ENCODE peak calls at places on chromosomes 3 and 15, in ten cellular contexts. X is psoas muscle, H is transverse colon, U is astrocyte of the spinal cord, E is GM12878, R is chondrocyte, T is MCF 10A, B is stomach, P is mucosa of descending colon, N is GM06990. Y is an unnamed sample.

GRCh38 chr3:99940350-99940749 is 122.7 kb downstream of the CMSS1 start:
- DNase-seq in X (no peak), H (no peak), U (no peak), E (no peak), R (no peak), T (no peak), B (no peak), P (no peak), N (no peak), Y (no peak)

GRCh38 chr3:125045965-125046364 is 9.8 kb downstream of the HEG1 start:
- DNase-seq in X (no peak), H (no peak), U (peak; percentile 87), E (no peak), R (no peak), T (peak; percentile 31), B (no peak), P (no peak), N (no peak), Y (peak; percentile 37)

GRCh38 chr3:160038862-160039562 is 50.4 kb downstream of the IL12A start:
- DNase-seq in X (peak; percentile 50), H (no peak), U (no peak), E (no peak), R (no peak), T (no peak), B (peak; percentile 65), P (no peak), N (peak; percentile 31), Y (no peak)

GRCh38 chr3:127159547-127159946 is 33.4 kb upstream of the PRR23E start:
- DNase-seq in X (no peak), H (no peak), U (no peak), E (no peak), R (no peak), T (no peak), B (no peak), P (no peak), N (no peak), Y (no peak)

GRCh38 chr15:55588070-55588817 is at the start of gene PYGO1:
- DNase-seq in X (peak; percentile 83), H (peak; percentile 19), U (peak; percentile 74), E (no peak), R (peak; percentile 93), T (peak; percentile 64), B (peak; percentile 48), P (peak; percentile 38), N (peak; percentile 26), Y (peak; percentile 22)

GRCh38 chr3:109559389-109559788 is 222.0 kb upstream of the DPPA4 start:
- DNase-seq in X (no peak), H (no peak), U (no peak), E (no peak), R (no peak), T (no peak), B (no peak), P (no peak), N (no peak), Y (no peak)

GRCh38 chr15:92819312-92820232 is 80.6 kb upstream of the CHD2 start:
- DNase-seq in X (no peak), H (no peak), U (peak; percentile 32), E (no peak), R (no peak), T (peak; percentile 32), B (no peak), P (no peak), N (no peak), Y (no peak)

GRCh38 chr15:75058127-75058905 is 34.9 kb downstream of the PPCDC start:
- DNase-seq in X (no peak), H (no peak), U (no peak), E (no peak), R (no peak), T (peak; percentile 43), B (no peak), P (no peak), N (no peak), Y (no peak)

GRCh38 chr3:66001626-66002025 is 37.1 kb downstream of the MAGI1 start:
- DNase-seq in X (no peak), H (no peak), U (no peak), E (no peak), R (no peak), T (no peak), B (no peak), P (no peak), N (no peak), Y (no peak)

GRCh38 chr3:21920431-21920830 is 169.4 kb upstream of the ZNF385D start:
- DNase-seq in X (no peak), H (no peak), U (peak; percentile 80), E (no peak), R (no peak), T (peak; percentile 65), B (no peak), P (no peak), N (no peak), Y (peak; percentile 60)

GRCh38 chr3:71369733-71370391 is 213.7 kb downstream of the FOXP1 start:
- DNase-seq in X (no peak), H (no peak), U (peak; percentile 69), E (no peak), R (no peak), T (peak; percentile 11), B (no peak), P (no peak), N (no peak), Y (peak; percentile 39)

GRCh38 chr15:32683906-32684584 is 33.8 kb upstream of the GREM1 start:
- DNase-seq in X (no peak), H (no peak), U (peak; percentile 95), E (no peak), R (no peak), T (peak; percentile 94), B (no peak), P (no peak), N (no peak), Y (peak; percentile 86)

GRCh38 chr15:88939486-88939806 is 26.3 kb upstream of the MFGE8 start:
- DNase-seq in X (no peak), H (no peak), U (no peak), E (no peak), R (no peak), T (no peak), B (no peak), P (no peak), N (no peak), Y (no peak)

GRCh38 chr3:190222916-190223315 is 99.3 kb downstream of the CLDN1 start:
- DNase-seq in X (no peak), H (no peak), U (no peak), E (no peak), R (no peak), T (no peak), B (no peak), P (no peak), N (no peak), Y (no peak)

GRCh38 chr15:50241684-50242450 is 23.7 kb downstream of the HDC start:
- DNase-seq in X (no peak), H (no peak), U (no peak), E (no peak), R (no peak), T (no peak), B (no peak), P (no peak), N (no peak), Y (no peak)

GRCh38 chr15:100559330-100559729 is 30.6 kb upstream of the CERS3 start:
- DNase-seq in X (peak; percentile 71), H (peak; percentile 21), U (peak; percentile 5), E (no peak), R (no peak), T (peak; percentile 62), B (peak; percentile 28), P (no peak), N (no peak), Y (peak; percentile 49)

GRCh38 chr3:129836381-129837056 is 57.0 kb downstream of the TMCC1 start:
- DNase-seq in X (no peak), H (no peak), U (no peak), E (no peak), R (no peak), T (no peak), B (no peak), P (no peak), N (no peak), Y (no peak)

DNA sequence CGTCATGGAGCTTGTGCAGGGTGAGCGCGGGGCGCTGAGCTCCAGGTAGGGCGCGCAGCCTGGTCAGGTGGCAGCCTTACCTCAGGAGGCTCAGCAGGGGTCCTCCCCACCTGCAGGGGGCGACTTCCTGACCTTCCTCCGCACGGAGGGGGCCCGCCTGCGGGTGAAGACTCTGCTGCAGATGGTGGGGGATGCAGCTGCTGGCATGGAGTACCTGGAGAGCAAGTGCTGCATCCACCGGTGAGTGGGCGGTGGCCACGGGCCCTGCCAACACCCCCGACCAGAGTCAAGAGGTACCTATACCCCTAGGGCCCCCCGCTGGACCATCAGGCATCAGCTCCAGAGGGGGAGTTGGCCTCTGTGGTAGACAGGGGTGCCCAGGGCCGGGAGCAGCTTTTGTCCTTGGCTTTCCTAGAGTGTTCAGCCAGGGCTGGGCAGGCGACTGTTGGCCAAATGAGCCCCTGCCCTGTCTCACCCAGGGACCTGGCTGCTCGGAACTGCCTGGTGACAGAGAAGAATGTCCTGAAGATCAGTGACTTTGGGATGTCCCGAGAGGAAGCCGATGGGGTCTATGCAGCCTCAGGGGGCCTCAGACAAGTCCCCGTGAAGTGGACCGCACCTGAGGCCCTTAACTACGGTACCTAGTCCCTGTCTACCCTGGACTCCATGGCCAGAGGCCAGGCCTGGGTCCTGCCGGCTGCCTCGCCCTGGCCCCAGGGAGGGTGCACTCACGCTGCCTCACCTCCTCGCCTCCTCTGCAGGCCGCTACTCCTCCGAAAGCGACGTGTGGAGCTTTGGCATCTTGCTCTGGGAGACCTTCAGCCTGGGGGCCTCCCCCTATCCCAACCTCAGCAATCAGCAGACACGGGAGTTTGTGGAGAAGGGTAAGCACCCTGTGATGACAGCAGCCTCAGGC is 9.1 kb downstream of the FES start:
- DNase-seq in X (no peak), H (no peak), U (no peak), E (no peak), R (peak; percentile 92), T (no peak), B (no peak), P (no peak), N (no peak), Y (no peak)
- TF ChIP-seq CTCF in X (no peak), H (no peak), U (no peak), E (no peak), R (peak; percentile 29), T (peak; percentile 12), B (no peak), P (no peak), N (peak; percentile 20), Y (no peak)

GRCh38 chr3:196216081-196216564 is at the start of gene SLC51A:
- DNase-seq in X (no peak), H (peak; percentile 68), U (no peak), E (no peak), R (peak; percentile 68), T (peak; percentile 41), B (no peak), P (peak; percentile 74), N (no peak), Y (no peak)
- TF ChIP-seq CTCF in X (no peak), H (no peak), U (no peak), E (no peak), R (no peak), T (no peak), B (no peak), P (no peak), N (no peak), Y (no peak)

GRCh38 chr3:1374471-1374870 is 281.6 kb downstream of the CNTN6 start:
- DNase-seq in X (no peak), H (no peak), U (no peak), E (no peak), R (no peak), T (no peak), B (no peak), P (no peak), N (no peak), Y (no peak)
- TF ChIP-seq CTCF in X (no peak), H (no peak), U (no peak), E (no peak), R (no peak), T (no peak), B (no peak), P (no peak), N (no peak), Y (no peak)

GRCh38 chr15:63843901-63844317 is 10.2 kb upstream of the HERC1 start:
- DNase-seq in X (no peak), H (no peak), U (peak; percentile 12), E (no peak), R (no peak), T (no peak), B (no peak), P (no peak), N (no peak), Y (no peak)
- TF ChIP-seq CTCF in X (no peak), H (no peak), U (no peak), E (no peak), R (peak; percentile 34), T (no peak), B (no peak), P (no peak), N (no peak), Y (no peak)

Y was measured in AG09319.